ENCODE peak calls at places on chromosome 4, in nine cellular contexts. J is tibial artery; O is left ventricle myocardium inferior; I is breast epithelium; Y is fibroblast of mammary gland; W is GM23248; F is fibroblast of lung; T is Jurkat, Clone E6-1; A is cardiac fibroblast. S is an unnamed sample.

GRCh38 chr4:40848251-40848650 is 98.5 kb downstream of the NSUN7 start:
- DNase-seq in A (no peak), T (no peak), W (no peak), Y (no peak), F (no peak), J (no peak), I (no peak), O (no peak), S (no peak)

GRCh38 chr4:56728512-56728911 is 47.4 kb upstream of the HOPX start:
- DNase-seq in W (peak), J (peak), Y (peak), O (peak), A (peak), T (no peak), F (peak), I (no peak), S (peak)

GRCh38 chr4:22434895-22435294 is 81.0 kb downstream of the ADGRA3 start:
- DNase-seq in I (no peak), Y (peak), W (peak), A (peak), T (no peak), J (no peak), F (peak), O (no peak), S (peak)

GRCh38 chr4:124334119-124334518 is 378.4 kb downstream of the ANKRD50 start:
- DNase-seq in W (peak), O (no peak), A (peak), J (no peak), F (peak), T (peak), Y (peak), I (no peak), S (peak)

GRCh38 chr4:24857996-24858395 is 54.8 kb downstream of the CCDC149 start:
- DNase-seq in Y (peak), A (peak), O (no peak), W (peak), I (no peak), J (no peak), F (peak), T (no peak), S (peak)

GRCh38 chr4:6118201-6118600 is 82.1 kb downstream of the JAKMIP1 start:
- DNase-seq in A (no peak), F (no peak), J (no peak), O (no peak), W (no peak), T (no peak), Y (no peak), I (no peak), S (no peak)

GRCh38 chr4:145719752-145720624 is 40.0 kb downstream of the C4orf51 start:
- DNase-seq in F (no peak), Y (no peak), O (no peak), J (no peak), W (no peak), T (peak), I (no peak), A (no peak), S (no peak)

GRCh38 chr4:90028460-90028859 is 98.7 kb upstream of the CCSER1 start:
- DNase-seq in Y (no peak), O (no peak), W (no peak), F (no peak), I (no peak), A (no peak), T (no peak), J (no peak), S (no peak)

GRCh38 chr4:109690690-109691410 is 12.4 kb downstream of the CASP6 start:
- DNase-seq in W (no peak), I (no peak), O (no peak), Y (no peak), F (no peak), A (no peak), J (no peak), T (peak), S (no peak)

GRCh38 chr4:30757357-30757756 is 37.2 kb downstream of the PCDH7 start:
- DNase-seq in A (peak), I (no peak), T (no peak), Y (peak), O (no peak), W (peak), F (peak), J (no peak), S (peak)

GRCh38 chr4:65645185-65645584 is 25.1 kb downstream of the EPHA5 start:
- DNase-seq in W (no peak), O (no peak), Y (no peak), I (no peak), A (peak), F (no peak), T (no peak), J (no peak), S (no peak)

DNA sequence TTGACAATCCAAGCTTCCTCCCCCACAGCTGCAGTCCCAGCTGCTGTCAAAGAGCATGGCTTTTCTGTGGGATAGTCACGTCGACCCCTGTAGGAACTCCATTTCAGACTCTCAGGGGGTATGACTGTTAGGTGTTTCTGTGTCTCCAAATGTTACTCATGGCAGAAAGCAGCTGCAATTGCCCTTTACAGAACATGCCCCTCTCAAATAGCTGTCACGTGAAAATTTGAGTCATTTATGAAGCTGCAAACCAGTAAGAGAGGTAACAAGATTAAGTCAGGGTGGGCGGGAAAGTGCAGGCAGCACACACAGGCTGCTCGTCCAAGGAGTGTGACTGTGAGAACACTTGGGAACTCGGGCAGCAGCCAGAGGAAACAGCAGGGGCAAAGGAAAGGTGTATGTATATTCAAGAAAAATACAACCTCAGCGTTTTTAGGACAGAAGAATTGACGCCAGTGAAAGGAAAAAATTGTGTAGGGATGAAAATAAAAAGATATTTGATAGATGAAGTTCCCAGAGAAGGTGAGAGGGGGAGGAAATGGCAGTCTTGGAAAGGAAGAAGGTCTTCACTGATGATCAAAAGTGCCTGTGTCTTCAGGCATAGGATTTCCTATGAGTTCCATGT is 66.5 kb upstream of the TMEM184C start:
- DNase-seq in Y (peak), J (peak), W (peak), A (peak), T (no peak), I (no peak), F (peak), O (no peak), S (peak)
- H3K4me3 ChIP-seq in Y (no peak), J (no peak), W (peak), A (no peak), T (no peak), I (peak), F (peak), O (no peak), S (peak)

GRCh38 chr4:52640808-52641595 is 18.1 kb downstream of the USP46 start:
- DNase-seq in W (peak), O (no peak), T (no peak), F (peak), J (no peak), I (no peak), Y (no peak), A (peak), S (no peak)
- H3K4me3 ChIP-seq in W (no peak), O (peak), T (no peak), F (no peak), J (no peak), I (no peak), Y (no peak), A (no peak), S (no peak)

GRCh38 chr4:7911044-7911578 is 28.6 kb downstream of the AFAP1 start:
- DNase-seq in Y (peak), I (no peak), J (no peak), F (peak), T (no peak), W (peak), A (peak), O (no peak), S (peak)

GRCh38 chr4:7908668-7909067 is 31.0 kb downstream of the AFAP1 start:
- DNase-seq in A (no peak), Y (no peak), O (no peak), W (no peak), F (no peak), J (no peak), T (peak), I (no peak), S (no peak)

GRCh38 chr4:7910721-7911015 is 29.0 kb downstream of the AFAP1 start:
- DNase-seq in T (no peak), I (no peak), Y (no peak), F (no peak), J (no peak), W (no peak), O (no peak), A (no peak), S (no peak)

GRCh38 chr4:7909463-7909862 is 30.2 kb downstream of the AFAP1 start:
- DNase-seq in Y (no peak), J (no peak), F (no peak), I (no peak), T (peak), O (no peak), A (peak), W (peak), S (no peak)

GRCh38 chr4:7909966-7910720 is 29.5 kb downstream of the AFAP1 start:
- DNase-seq in T (no peak), W (peak), A (peak), I (no peak), J (no peak), O (no peak), F (peak), Y (peak), S (peak)
- H3K4me3 ChIP-seq in T (no peak), W (peak), A (peak), I (peak), J (peak), O (peak), F (no peak), Y (peak), S (peak)

GRCh38 chr4:159047478-159048165 is 55.3 kb upstream of the RAPGEF2 start:
- DNase-seq in T (no peak), J (no peak), Y (peak), W (peak), O (no peak), A (no peak), F (peak), I (no peak), S (peak)

GRCh38 chr4:159045321-159045720 is 57.6 kb upstream of the RAPGEF2 start:
- DNase-seq in I (no peak), W (no peak), J (no peak), Y (no peak), A (no peak), O (no peak), F (no peak), T (no peak), S (no peak)

GRCh38 chr4:159049780-159050375 is 53.0 kb upstream of the RAPGEF2 start:
- DNase-seq in Y (no peak), W (no peak), T (no peak), J (no peak), I (no peak), O (no peak), F (no peak), A (no peak), S (no peak)

GRCh38 chr4:159046683-159047082 is 56.2 kb upstream of the RAPGEF2 start:
- DNase-seq in T (no peak), Y (no peak), I (no peak), A (no peak), J (no peak), F (no peak), W (no peak), O (no peak), S (no peak)

DNA sequence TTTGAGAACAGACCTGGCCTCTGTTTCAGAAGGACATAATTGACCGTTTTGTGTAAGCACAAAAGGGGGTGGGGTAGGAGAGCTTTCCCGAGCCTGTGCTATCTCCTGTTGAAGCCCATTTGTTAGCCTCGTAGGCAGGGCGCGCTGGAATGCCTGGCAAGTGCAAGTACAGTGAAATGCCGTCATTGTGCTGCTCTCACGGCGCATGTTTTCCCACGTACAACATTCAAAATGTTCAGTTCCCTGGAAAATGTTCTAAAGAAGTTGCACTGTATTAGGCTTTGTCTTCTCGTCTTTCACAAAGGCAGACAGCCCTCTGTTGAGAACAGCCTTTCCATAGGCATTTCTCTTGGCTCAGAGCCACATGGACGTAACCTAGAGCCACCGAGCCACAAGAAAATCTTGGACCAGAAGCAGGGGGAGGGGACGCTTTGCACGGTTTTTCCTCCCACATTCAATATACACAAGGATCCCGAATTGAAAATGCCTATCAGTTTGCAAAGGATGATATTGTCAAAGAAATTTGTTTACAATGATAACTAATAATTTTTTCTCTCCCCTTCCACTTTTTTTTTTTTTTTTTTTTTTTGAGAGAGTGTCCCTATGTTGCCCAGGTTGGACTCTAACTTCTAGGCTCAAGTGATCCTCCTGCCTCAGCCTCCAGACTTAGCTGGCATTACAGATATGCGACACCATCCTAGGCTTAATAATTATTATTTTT is 54.6 kb upstream of the RAPGEF2 start:
- DNase-seq in I (peak), W (peak), J (peak), T (no peak), F (peak), Y (peak), A (peak), O (peak), S (peak)
- H3K4me3 ChIP-seq in I (peak), W (peak), J (peak), T (no peak), F (peak), Y (peak), A (peak), O (peak), S (peak)

DNA sequence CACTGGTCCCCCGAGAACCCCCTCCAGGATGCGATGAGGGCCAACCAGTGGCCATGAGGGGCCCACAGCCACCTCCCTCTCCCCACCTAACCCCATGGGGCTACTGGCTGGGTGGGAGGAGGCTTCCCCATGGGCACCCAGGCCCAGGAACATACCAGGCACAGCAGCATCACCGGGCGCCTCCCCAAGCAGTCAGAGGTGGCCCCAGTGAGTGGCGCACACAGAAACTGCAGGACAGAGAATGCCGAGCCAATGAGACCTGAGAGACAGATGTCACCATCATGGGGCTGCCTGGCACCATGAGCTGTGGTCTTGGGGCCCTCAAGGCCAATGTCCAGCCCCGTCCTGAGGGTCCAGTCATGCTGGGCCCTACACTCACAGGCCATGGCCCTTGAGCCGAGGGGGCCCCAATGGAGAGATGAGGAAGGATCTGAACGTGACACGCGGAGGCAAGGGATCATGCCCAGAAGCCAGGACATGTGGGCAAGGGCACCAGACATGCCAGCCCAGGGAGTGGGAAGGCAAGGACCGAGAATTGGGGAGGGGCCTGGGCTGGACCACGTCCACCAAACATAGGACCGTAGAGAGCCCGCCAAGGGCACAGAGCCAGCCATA is 30.1 kb downstream of the NOP14 start:
- DNase-seq in W (peak), F (no peak), I (peak), T (no peak), O (peak), Y (no peak), J (peak), A (no peak), S (no peak)
- H3K4me3 ChIP-seq in W (peak), F (peak), I (peak), T (no peak), O (peak), Y (peak), J (peak), A (peak), S (peak)

GRCh38 chr4:17325098-17325497 is 186.8 kb downstream of the QDPR start:
- DNase-seq in Y (no peak), T (no peak), W (no peak), I (no peak), A (no peak), F (no peak), O (no peak), J (no peak), S (no peak)
- H3K4me3 ChIP-seq in Y (no peak), T (no peak), W (no peak), I (no peak), A (no peak), F (no peak), O (no peak), J (no peak), S (no peak)